ENCODE peak calls at places on chromosomes 3 and 15, in six cellular contexts. S is astrocyte of the spinal cord; U is NCI-H1105 treated with DMSO at 0.1 percent for 48 hours; Q is A549; N is psoas muscle; O is stimulated activated CD4-positive, alpha-beta T cell treated with anti-CD3 and anti-CD28 coated beads, Interleukin-1b, Interleukin-23, amount 100 ng/mL, for 24 hours. X is an unnamed sample.

GRCh38 chr15:72521682-72522081 is 47.6 kb downstream of the ARIH1 start:
- DNase-seq in Q (no peak), O (no peak), N (no peak), U (no peak), S (peak), X (no peak)

GRCh38 chr3:152176241-152176640 is 92.5 kb upstream of the MBNL1 start:
- DNase-seq in Q (no peak), S (peak), N (no peak), O (no peak), U (no peak), X (no peak)

GRCh38 chr3:13106308-13106970 is 33.2 kb upstream of the IQSEC1 start:
- DNase-seq in O (no peak), Q (peak), N (no peak), U (no peak), S (no peak), X (peak)

GRCh38 chr3:46407976-46408375 is 917 bp downstream of the CCRL2 start:
- DNase-seq in O (no peak), Q (no peak), U (no peak), N (peak), S (no peak), X (no peak)

GRCh38 chr15:64905119-64905831 is 6.4 kb upstream of the ANKDD1A start:
- DNase-seq in N (peak), S (peak), Q (peak), U (no peak), O (peak), X (peak)

GRCh38 chr15:52252781-52253180 is 42.8 kb downstream of the MYO5C start:
- DNase-seq in U (no peak), O (no peak), Q (peak), N (no peak), S (peak), X (no peak)

GRCh38 chr3:123449986-123450474 is 1.1 kb upstream of the ADCY5 start:
- DNase-seq in O (no peak), S (no peak), Q (no peak), U (no peak), N (peak), X (peak)

GRCh38 chr15:45734244-45734643 is 99.4 kb downstream of the SQOR start:
- DNase-seq in S (no peak), U (no peak), O (no peak), N (no peak), Q (no peak), X (no peak)

GRCh38 chr3:123505820-123506219 is 56.9 kb upstream of the ADCY5 start:
- DNase-seq in O (no peak), U (no peak), S (no peak), Q (no peak), N (no peak), X (no peak)

GRCh38 chr15:31439328-31439727 is 112.7 kb downstream of the KLF13 start:
- DNase-seq in Q (peak), N (peak), O (no peak), U (no peak), S (no peak), X (no peak)

GRCh38 chr3:53023072-53023823 is 22.6 kb downstream of the SFMBT1 start:
- DNase-seq in Q (no peak), N (no peak), S (no peak), U (no peak), O (no peak), X (no peak)

GRCh38 chr3:195892105-195892354 is 16.3 kb downstream of the TNK2 start:
- DNase-seq in S (no peak), U (no peak), O (no peak), N (no peak), Q (no peak), X (no peak)

GRCh38 chr3:45887285-45887684 is 942 bp downstream of the CCR9 start:
- DNase-seq in U (no peak), O (no peak), Q (no peak), S (no peak), N (no peak), X (no peak)

GRCh38 chr3:14915636-14916222 is 31.7 kb upstream of the NR2C2 start:
- DNase-seq in N (no peak), O (no peak), U (no peak), Q (peak), S (no peak), X (no peak)

GRCh38 chr15:73752817-73753214 is 335 bp downstream of the INSYN1 start:
- DNase-seq in O (no peak), N (no peak), Q (no peak), U (no peak), S (no peak), X (no peak)

GRCh38 chr15:27844018-27844666 is 255.0 kb downstream of the OCA2 start:
- DNase-seq in O (no peak), U (no peak), Q (no peak), N (no peak), S (peak), X (no peak)

GRCh38 chr3:11774296-11774877 is 72.3 kb downstream of the TAMM41 start:
- DNase-seq in S (peak), Q (peak), U (no peak), N (no peak), O (no peak), X (no peak)

GRCh38 chr15:99100245-99101173 is 4.4 kb upstream of the SYNM start:
- DNase-seq in O (peak), Q (peak), N (peak), S (peak), U (peak), X (peak)

GRCh38 chr15:73305331-73306211 is 63.2 kb downstream of the HCN4 start:
- DNase-seq in O (no peak), U (peak), S (peak), Q (peak), N (no peak), X (no peak)

GRCh38 chr3:7484636-7485035 is 623.7 kb downstream of the GRM7 start:
- DNase-seq in N (no peak), O (no peak), S (peak), U (no peak), Q (no peak), X (no peak)

GRCh38 chr3:13091898-13092620 is 18.8 kb upstream of the IQSEC1 start:
- DNase-seq in N (peak), S (peak), O (peak), U (peak), Q (peak), X (peak)

GRCh38 chr3:46713898-46714552 is 3.6 kb downstream of the PRSS50 start:
- DNase-seq in N (peak), U (no peak), Q (no peak), S (no peak), O (no peak), X (peak)

GRCh38 chr3:149816986-149817385 is 4.0 kb downstream of the RNF13 start:
- DNase-seq in N (no peak), O (no peak), Q (no peak), U (no peak), S (no peak), X (no peak)

GRCh38 chr3:40723078-40723660 is 198.4 kb downstream of the ZNF621 start:
- DNase-seq in S (no peak), O (no peak), Q (no peak), U (no peak), N (no peak), X (no peak)

GRCh38 chr3:111737712-111738097 is 121.4 kb upstream of the PHLDB2 start:
- DNase-seq in O (no peak), U (no peak), N (no peak), S (peak), Q (peak), X (peak)

X was measured in heart left ventricle.